ENCODE peak calls at places on chromosomes 16 and 17, in four cellular contexts. W, A, G and K are unnamed samples.

GRCh38 chr17:76833034-76833689 is 35.0 kb upstream of the MGAT5B start:
- DNase-seq in W (no peak), A (no peak), G (no peak), K (no peak)

GRCh38 chr17:9817086-9817485 is 4.8 kb downstream of the GSG1L2 start:
- DNase-seq in W (no peak), A (peak), G (no peak), K (peak)

GRCh38 chr16:55835578-55835977 is 2.7 kb upstream of the CES1 start:
- DNase-seq in W (peak), A (peak), G (peak), K (peak)

GRCh38 chr17:32780721-32781120 is 96.2 kb downstream of the MYO1D start:
- DNase-seq in W (no peak), A (no peak), G (no peak), K (no peak)

GRCh38 chr16:89607937-89608740 is 5.3 kb upstream of the DPEP1 start:
- DNase-seq in W (no peak), A (no peak), G (no peak), K (no peak)

GRCh38 chr17:51435641-51436091 is 175.3 kb downstream of the UTP18 start:
- DNase-seq in W (no peak), A (peak), G (no peak), K (peak)

GRCh38 chr16:75648265-75649076 is 898 bp downstream of the TERF2IP start:
- DNase-seq in W (peak), A (peak), G (peak), K (peak)

GRCh38 chr17:19387921-19388521 is 1.0 kb upstream of the MFAP4 start:
- DNase-seq in W (no peak), A (no peak), G (no peak), K (no peak)

GRCh38 chr17:19021622-19022083 is 17.1 kb upstream of the FAM83G start:
- DNase-seq in W (peak), A (no peak), G (no peak), K (peak)

GRCh38 chr17:7081341-7082062 is 1.5 kb upstream of the CLEC10A start:
- DNase-seq in W (no peak), A (no peak), G (no peak), K (no peak)

GRCh38 chr17:54901230-54901847 is 687 bp downstream of the TOM1L1 start:
- DNase-seq in W (no peak), A (no peak), G (no peak), K (no peak)

GRCh38 chr16:10015397-10015796 is 166.8 kb downstream of the GRIN2A start:
- DNase-seq in W (no peak), A (no peak), G (no peak), K (no peak)

GRCh38 chr17:47896672-47897490 is 845 bp downstream of the SP2 start:
- DNase-seq in W (no peak), A (no peak), G (no peak), K (no peak)

GRCh38 chr16:66660422-66661209 is 35.9 kb downstream of the CMTM4 start:
- DNase-seq in W (peak), A (peak), G (peak), K (peak)

GRCh38 chr17:11006530-11006929 is 168.6 kb upstream of the PIRT start:
- DNase-seq in W (no peak), A (no peak), G (no peak), K (no peak)

GRCh38 chr17:68693466-68693865 is 92.3 kb upstream of the FAM20A start:
- DNase-seq in W (no peak), A (no peak), G (no peak), K (no peak)

GRCh38 chr17:77834170-77835115 is 124.1 kb upstream of the TNRC6C start:
- DNase-seq in W (peak), A (no peak), G (no peak), K (peak)

GRCh38 chr17:78423961-78424747 is 45.7 kb downstream of the PGS1 start:
- DNase-seq in W (no peak), A (no peak), G (no peak), K (no peak)

GRCh38 chr16:11841026-11841425 is 10.3 kb downstream of the RSL1D1 start:
- DNase-seq in W (no peak), A (no peak), G (no peak), K (no peak)

GRCh38 chr16:11833951-11834695 is 17.2 kb downstream of the RSL1D1 start:
- DNase-seq in W (no peak), A (no peak), G (no peak), K (no peak)

GRCh38 chr16:11835309-11835708 is 16.0 kb downstream of the RSL1D1 start:
- DNase-seq in W (no peak), A (no peak), G (no peak), K (no peak)

GRCh38 chr16:11835891-11836652 is 15.3 kb downstream of the RSL1D1 start:
- DNase-seq in W (no peak), A (no peak), G (no peak), K (no peak)

GRCh38 chr16:11836653-11837244 is 14.6 kb downstream of the RSL1D1 start:
- DNase-seq in W (no peak), A (no peak), G (no peak), K (no peak)
- TF ChIP-seq POLR2A in W (no peak), A (no peak), G (no peak), K (no peak)

GRCh38 chr17:80187090-80187489 is 17.3 kb downstream of the CARD14 start:
- DNase-seq in W (no peak), A (no peak), G (no peak), K (no peak)
- H3K4me3 ChIP-seq in W (no peak), A (no peak), G (no peak), K (no peak)

GRCh38 chr17:64500923-64501765 is 4.3 kb upstream of the POLG2 start:
- DNase-seq in W (no peak), A (no peak), G (no peak), K (no peak)
- TF ChIP-seq POLR2A in W (no peak), A (no peak), G (no peak), K (no peak)

GRCh38 chr17:63701477-63702222 is 1.7 kb upstream of the LIMD2 start:
- DNase-seq in W (no peak), A (no peak), G (no peak), K (peak)
- H3K4me3 ChIP-seq in W (peak), A (no peak), G (no peak), K (no peak)

GRCh38 chr16:19559242-19559910 is 3.9 kb downstream of the VPS35L start:
- DNase-seq in W (no peak), A (no peak), G (no peak), K (no peak)

GRCh38 chr16:19549688-19550087 is 5.8 kb upstream of the VPS35L start:
- DNase-seq in W (no peak), A (no peak), G (no peak), K (no peak)

GRCh38 chr16:19555938-19556778 is 655 bp downstream of the VPS35L start:
- DNase-seq in W (no peak), A (no peak), G (no peak), K (peak)

GRCh38 chr16:19560078-19560477 is 4.6 kb downstream of the VPS35L start:
- DNase-seq in W (no peak), A (no peak), G (no peak), K (no peak)

GRCh38 chr16:19555186-19555937 is at the start of gene VPS35L:
- DNase-seq in W (peak), A (peak), G (peak), K (peak)
- TF ChIP-seq POLR2A in W (peak), A (peak), G (no peak), K (no peak)

GRCh38 chr17:45170976-45171337 is 9.3 kb downstream of the HEXIM2 start:
- DNase-seq in W (peak), A (peak), G (no peak), K (no peak)

GRCh38 chr17:45170280-45170975 is 8.8 kb downstream of the HEXIM2 start:
- DNase-seq in W (no peak), A (no peak), G (no peak), K (no peak)

GRCh38 chr17:45172541-45173286 is 11.0 kb downstream of the HEXIM2 start:
- DNase-seq in W (peak), A (peak), G (peak), K (peak)

GRCh38 chr17:45172232-45172540 is 10.5 kb downstream of the HEXIM2 start:
- DNase-seq in W (no peak), A (no peak), G (no peak), K (no peak)

DNA sequence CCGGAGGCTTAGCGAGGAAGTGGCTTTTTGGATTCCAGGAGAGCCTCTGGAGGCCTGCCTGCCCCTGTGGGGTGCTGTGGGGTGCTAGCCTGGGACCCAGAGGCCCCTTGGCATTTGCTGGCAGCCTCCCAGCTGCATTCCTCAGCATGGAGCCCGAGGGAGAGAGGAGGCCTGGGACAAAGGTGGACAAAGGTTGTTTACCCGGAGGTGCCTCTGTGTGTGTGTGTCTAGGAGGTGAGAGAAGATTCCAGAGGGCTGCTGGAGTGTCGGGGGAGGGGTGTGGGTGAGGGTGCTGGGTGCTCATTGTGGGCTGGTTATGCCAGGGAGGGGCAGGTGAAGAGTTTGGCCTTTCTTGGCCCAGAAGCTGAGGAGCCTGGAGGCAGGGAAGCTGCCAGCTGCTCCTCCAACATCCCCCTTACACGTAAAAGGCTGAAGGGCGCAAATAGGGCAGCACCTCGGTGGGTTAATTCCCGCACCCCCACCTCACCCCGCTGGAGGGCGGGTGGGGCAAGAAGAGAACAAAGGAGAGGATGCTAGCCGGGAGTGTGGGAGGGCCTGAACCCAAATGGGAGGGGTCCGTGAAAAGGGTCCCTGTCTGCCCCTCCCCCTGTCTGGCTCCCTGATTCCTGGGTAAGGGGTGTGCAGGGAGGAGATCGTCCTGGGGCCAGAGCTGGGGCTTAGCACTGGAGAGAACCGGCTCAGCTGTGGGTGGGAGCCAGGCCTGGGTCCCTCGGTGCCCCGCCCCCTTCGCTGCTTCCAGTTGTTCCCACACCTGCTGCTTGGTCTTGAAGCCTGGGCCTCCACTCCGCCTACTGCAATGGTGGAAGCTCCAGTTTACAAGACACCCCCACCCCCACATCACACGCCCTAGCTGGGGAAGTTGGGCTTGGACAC is 9.9 kb downstream of the HEXIM2 start:
- DNase-seq in W (no peak), A (peak), G (no peak), K (no peak)
- H3K4me3 ChIP-seq in W (peak), A (no peak), G (peak), K (no peak)

GRCh38 chr17:42980766-42981397 is 517 bp downstream of the RUNDC1 start:
- DNase-seq in W (peak), A (peak), G (peak), K (peak)
- TF ChIP-seq POLR2A in W (no peak), A (no peak), G (no peak), K (no peak)